ENCODE peak calls at places on chromosomes 1 and 21, in seven cellular contexts. W is fibroblast of the aortic adventitia; A is heart right ventricle; S is amniotic stem cell; D is activated CD4-positive, alpha-beta T cell treated with anti-CD3 and anti-CD28 coated beads, Interleukin-2, amount 50 U/mL, for 48 hours; O is stimulated activated naive CD8-positive, alpha-beta T cell treated with anti-CD3 and anti-CD28 coated beads, Interleukin-15, Interleukin-2, amounts not matched to agents 100 U/mL and 50 U/mL, for 24 hours; R is Ammon's horn. E is an unnamed sample.

GRCh38 chr21:36980280-36981048 is 14.0 kb upstream of the HLCS start:
- DNase-seq in O (peak; percentile 24), A (peak; percentile 42), S (no peak), D (no peak), R (no peak), W (peak; percentile 39), E (peak; percentile 39)

GRCh38 chr1:198298653-198299052 is 141.9 kb downstream of the NEK7 start:
- DNase-seq in R (peak; percentile 62), O (no peak), S (no peak), W (no peak), D (no peak), A (no peak), E (no peak)

GRCh38 chr1:172917972-172918371 is 132.8 kb downstream of the TNFSF18 start:
- DNase-seq in D (no peak), W (peak; percentile 96), A (no peak), S (peak; percentile 77), R (no peak), O (no peak), E (no peak)

GRCh38 chr1:65531972-65532570 is 111.6 kb downstream of the LEPR start:
- DNase-seq in S (no peak), A (no peak), W (no peak), O (no peak), D (no peak), R (no peak), E (no peak)

GRCh38 chr1:92356956-92357355 is 58.1 kb downstream of the RPAP2 start:
- DNase-seq in A (no peak), D (no peak), O (no peak), W (peak; percentile 67), R (no peak), S (no peak), E (no peak)

GRCh38 chr1:156623946-156624813 is 5.0 kb downstream of the HAPLN2 start:
- DNase-seq in R (no peak), D (peak; percentile 59), O (peak; percentile 64), S (no peak), A (peak; percentile 64), W (peak; percentile 29), E (peak; percentile 86)

GRCh38 chr1:64361974-64362373 is 108.0 kb upstream of the CACHD1 start:
- DNase-seq in R (no peak), A (no peak), D (no peak), O (no peak), W (no peak), S (no peak), E (no peak)

GRCh38 chr21:35674895-35675470 is 385.3 kb downstream of the SETD4 start:
- DNase-seq in W (no peak), R (no peak), S (no peak), O (no peak), D (no peak), A (no peak), E (no peak)

GRCh38 chr1:115706774-115707425 is 61.6 kb downstream of the CASQ2 start:
- DNase-seq in D (no peak), W (peak; percentile 92), A (no peak), O (no peak), S (peak; percentile 52), R (peak; percentile 9), E (peak; percentile 31)

GRCh38 chr1:9426291-9426711 is 113.0 kb upstream of the SLC25A33 start:
- DNase-seq in A (no peak), R (peak; percentile 35), D (peak; percentile 69), O (peak; percentile 78), W (no peak), S (no peak), E (no peak)

GRCh38 chr21:34526236-34526617 is 14.2 kb upstream of the KCNE1 start:
- DNase-seq in S (no peak), D (no peak), O (no peak), A (no peak), W (no peak), R (no peak), E (no peak)

GRCh38 chr1:194069168-194069830 is 882.9 kb upstream of the B3GALT2 start:
- DNase-seq in W (peak; percentile 40), D (no peak), O (no peak), S (no peak), R (peak; percentile 15), A (peak; percentile 78), E (no peak)

E was measured in HuH-7.